ENCODE peak calls at places on chromosomes 13 and 19, in nine cellular contexts. I is glutamatergic neuron, R is right lobe of liver, W is left ventricle myocardium inferior, U is GM10248, B is IMR-90, N is pancreas, X is type B pancreatic cell, O is upper lobe of right lung. Z is an unnamed sample.

GRCh38 chr13:40272776-40273139 is 393.7 kb downstream of the FOXO1 start:
- DNase-seq in I (no peak), R (no peak), W (no peak), U (no peak), B (peak), N (no peak), X (no peak), O (no peak), Z (no peak)

GRCh38 chr19:49165111-49165750 is 7.6 kb downstream of the TRPM4 start:
- DNase-seq in I (no peak), R (no peak), W (peak), U (no peak), B (no peak), N (no peak), X (no peak), O (no peak), Z (no peak)

GRCh38 chr13:108220042-108220441 is 1.9 kb downstream of the ABHD13 start:
- DNase-seq in I (no peak), R (no peak), W (no peak), U (no peak), B (no peak), N (peak), X (no peak), O (no peak), Z (no peak)

GRCh38 chr19:33800012-33800680 is 3.5 kb downstream of the KCTD15 start:
- DNase-seq in I (no peak), R (no peak), W (no peak), U (no peak), B (no peak), N (no peak), X (no peak), O (no peak), Z (no peak)

GRCh38 chr13:36475468-36475867 is 43.2 kb downstream of the CCNA1 start:
- DNase-seq in I (no peak), R (no peak), W (no peak), U (no peak), B (no peak), N (no peak), X (no peak), O (no peak), Z (no peak)

GRCh38 chr19:10712041-10712440 is 5.8 kb upstream of the DNM2 start:
- DNase-seq in I (no peak), R (no peak), W (no peak), U (no peak), B (no peak), N (no peak), X (no peak), O (no peak), Z (no peak)

GRCh38 chr19:15251010-15251748 is 18.9 kb upstream of the EPHX3 start:
- DNase-seq in I (no peak), R (no peak), W (no peak), U (no peak), B (peak), N (no peak), X (no peak), O (no peak), Z (no peak)

GRCh38 chr19:45071545-45071938 is 4.7 kb downstream of the ZNF296 start:
- DNase-seq in I (no peak), R (no peak), W (no peak), U (no peak), B (no peak), N (no peak), X (no peak), O (no peak), Z (no peak)

GRCh38 chr19:18118420-18119242 is 21.1 kb downstream of the MAST3 start:
- DNase-seq in I (no peak), R (no peak), W (no peak), U (no peak), B (peak), N (no peak), X (no peak), O (no peak), Z (no peak)

GRCh38 chr19:49879243-49879960 is 1.9 kb downstream of the TBC1D17 start:
- DNase-seq in I (no peak), R (peak), W (no peak), U (no peak), B (no peak), N (peak), X (no peak), O (no peak), Z (no peak)

GRCh38 chr19:17830567-17831418 is 9.5 kb upstream of the INSL3 start:
- DNase-seq in I (peak), R (no peak), W (no peak), U (peak), B (peak), N (peak), X (peak), O (peak), Z (peak)

GRCh38 chr19:10104665-10105221 is 1.4 kb upstream of the PPAN start:
- DNase-seq in I (no peak), R (no peak), W (no peak), U (peak), B (no peak), N (no peak), X (no peak), O (no peak), Z (peak)

GRCh38 chr13:79490846-79491245 is 9.9 kb downstream of the NDFIP2 start:
- DNase-seq in I (no peak), R (no peak), W (no peak), U (no peak), B (no peak), N (no peak), X (no peak), O (no peak), Z (no peak)

GRCh38 chr13:42747399-42747873 is 33.9 kb upstream of the FAM216B start:
- DNase-seq in I (no peak), R (no peak), W (no peak), U (no peak), B (peak), N (no peak), X (no peak), O (no peak), Z (no peak)

GRCh38 chr19:49809155-49809986 is 3.7 kb downstream of the FUZ start:
- DNase-seq in I (peak), R (peak), W (peak), U (no peak), B (no peak), N (peak), X (no peak), O (peak), Z (no peak)

GRCh38 chr19:46495789-46496099 is at the start of gene PNMA8B:
- DNase-seq in I (peak), R (peak), W (peak), U (no peak), B (peak), N (peak), X (peak), O (peak), Z (peak)

GRCh38 chr13:54133721-54134120 is 1105.1 kb downstream of the OLFM4 start:
- DNase-seq in I (no peak), R (no peak), W (no peak), U (no peak), B (no peak), N (no peak), X (no peak), O (no peak), Z (no peak)

GRCh38 chr19:35140898-35141626 is 2.0 kb upstream of the FXYD7 start:
- DNase-seq in I (peak), R (peak), W (peak), U (peak), B (peak), N (peak), X (peak), O (peak), Z (peak)

GRCh38 chr19:29777916-29778315 is 33.9 kb upstream of the CCNE1 start:
- DNase-seq in I (no peak), R (no peak), W (no peak), U (no peak), B (no peak), N (no peak), X (no peak), O (no peak), Z (no peak)

GRCh38 chr19:54412877-54413276 is 2.4 kb upstream of the TTYH1 start:
- DNase-seq in I (no peak), R (no peak), W (no peak), U (no peak), B (no peak), N (no peak), X (no peak), O (no peak), Z (no peak)

GRCh38 chr19:42397315-42398166 is 7.4 kb upstream of the CNFN start:
- DNase-seq in I (no peak), R (no peak), W (no peak), U (no peak), B (no peak), N (no peak), X (no peak), O (no peak), Z (no peak)

GRCh38 chr19:47776568-47776967 is 1.9 kb upstream of the SELENOW start:
- DNase-seq in I (no peak), R (no peak), W (no peak), U (no peak), B (no peak), N (no peak), X (no peak), O (no peak), Z (no peak)

GRCh38 chr19:52336117-52336811 is at the start of gene ZNF610:
- DNase-seq in I (peak), R (peak), W (peak), U (peak), B (peak), N (peak), X (peak), O (peak), Z (peak)

GRCh38 chr19:12580180-12580694 is 29.0 kb upstream of the ZNF564 start:
- DNase-seq in I (no peak), R (no peak), W (no peak), U (no peak), B (peak), N (no peak), X (no peak), O (no peak), Z (no peak)

GRCh38 chr13:40692946-40693345 is 26.5 kb upstream of the FOXO1 start:
- DNase-seq in I (no peak), R (no peak), W (no peak), U (no peak), B (no peak), N (no peak), X (no peak), O (no peak), Z (no peak)

GRCh38 chr13:44359983-44360375 is 13.6 kb upstream of the SERP2 start:
- DNase-seq in I (no peak), R (no peak), W (no peak), U (no peak), B (no peak), N (no peak), X (no peak), O (no peak), Z (no peak)

GRCh38 chr19:29873024-29873800 is 61.4 kb downstream of the CCNE1 start:
- DNase-seq in I (peak), R (peak), W (peak), U (peak), B (no peak), N (peak), X (peak), O (peak), Z (peak)

GRCh38 chr13:110116072-110116487 is 190.9 kb downstream of the COL4A1 start:
- DNase-seq in I (peak), R (peak), W (peak), U (peak), B (peak), N (peak), X (peak), O (peak), Z (peak)

GRCh38 chr19:5356428-5356827 is 15.8 kb upstream of the PTPRS start:
- DNase-seq in I (no peak), R (no peak), W (no peak), U (no peak), B (no peak), N (no peak), X (no peak), O (no peak), Z (no peak)

GRCh38 chr19:8041553-8041952 is 11.0 kb upstream of the CCL25 start:
- DNase-seq in I (no peak), R (no peak), W (no peak), U (no peak), B (no peak), N (no peak), X (no peak), O (peak), Z (peak)

GRCh38 chr13:109494955-109495354 is 291.4 kb downstream of the IRS2 start:
- DNase-seq in I (no peak), R (no peak), W (no peak), U (no peak), B (peak), N (no peak), X (no peak), O (no peak), Z (no peak)

GRCh38 chr13:19601749-19602725 is 31.4 kb upstream of the MPHOSPH8 start:
- DNase-seq in I (peak), R (peak), W (peak), U (peak), B (peak), N (peak), X (peak), O (peak), Z (peak)

GRCh38 chr13:26590951-26591350 is 33.5 kb downstream of the WASF3 start:
- DNase-seq in I (no peak), R (no peak), W (no peak), U (no peak), B (no peak), N (no peak), X (no peak), O (no peak), Z (no peak)

GRCh38 chr19:42023121-42023942 is 29.3 kb upstream of the ATP1A3 start:
- DNase-seq in I (peak), R (no peak), W (no peak), U (peak), B (peak), N (no peak), X (no peak), O (no peak), Z (no peak)

GRCh38 chr13:103188688-103189326 is 122.6 kb upstream of the SLC10A2 start:
- DNase-seq in I (no peak), R (no peak), W (no peak), U (peak), B (no peak), N (no peak), X (no peak), O (no peak), Z (no peak)

GRCh38 chr19:48757741-48758144 is 2.4 kb downstream of the FGF21 start:
- DNase-seq in I (no peak), R (no peak), W (no peak), U (no peak), B (no peak), N (no peak), X (no peak), O (no peak), Z (no peak)

GRCh38 chr19:36209372-36209771 is 5.1 kb downstream of the ZNF565 start:
- DNase-seq in I (no peak), R (no peak), W (no peak), U (no peak), B (no peak), N (no peak), X (no peak), O (no peak), Z (no peak)

GRCh38 chr19:36210497-36210896 is 4.0 kb downstream of the ZNF565 start:
- DNase-seq in I (no peak), R (no peak), W (no peak), U (no peak), B (peak), N (no peak), X (no peak), O (no peak), Z (no peak)

GRCh38 chr19:36203293-36203692 is 11.2 kb downstream of the ZNF565 start:
- DNase-seq in I (no peak), R (no peak), W (no peak), U (no peak), B (no peak), N (no peak), X (no peak), O (no peak), Z (no peak)

GRCh38 chr19:36212895-36213294 is 1.6 kb downstream of the ZNF565 start:
- DNase-seq in I (no peak), R (no peak), W (no peak), U (no peak), B (no peak), N (no peak), X (no peak), O (no peak), Z (no peak)

DNA sequence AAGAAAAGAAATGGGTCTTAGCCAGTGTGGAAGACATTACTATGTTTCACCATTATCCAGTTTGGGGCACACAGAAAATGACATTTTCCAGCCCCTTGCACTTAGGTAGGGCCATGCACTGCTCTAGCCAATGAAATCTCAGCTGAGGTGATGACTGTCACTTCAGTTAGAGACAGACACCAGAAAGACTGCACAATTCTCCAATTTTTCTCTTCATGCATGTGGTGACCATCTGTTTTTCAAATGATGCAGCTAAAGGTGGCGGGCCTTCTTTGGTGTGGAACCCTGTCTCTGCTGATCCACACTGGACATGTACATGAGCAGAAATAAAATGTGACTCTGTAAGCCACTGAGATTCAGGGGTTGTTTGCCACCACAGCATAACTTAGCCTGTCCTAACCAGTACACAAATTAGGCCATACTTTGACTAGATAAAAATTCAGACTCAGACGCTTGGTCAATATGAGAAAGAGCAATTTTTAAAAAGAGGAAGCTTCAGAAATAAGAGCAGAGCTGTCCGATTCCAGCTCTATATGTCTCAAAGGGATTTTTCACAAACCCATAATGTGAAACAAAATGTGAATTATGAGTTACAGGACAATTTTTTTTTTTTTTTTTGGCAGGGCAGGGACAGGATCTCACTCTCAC is 6.7 kb downstream of the ZNF565 start:
- DNase-seq in I (no peak), R (no peak), W (no peak), U (peak), B (no peak), N (no peak), X (no peak), O (no peak), Z (no peak)
- TF ChIP-seq CTCF in I (no peak), R (no peak), W (no peak), U (no peak), B (no peak), N (no peak), X (no peak), O (no peak), Z (no peak)

GRCh38 chr13:95564948-95565347 is 12.4 kb downstream of the CLDN10 start:
- DNase-seq in I (no peak), R (no peak), W (no peak), U (no peak), B (peak), N (no peak), X (no peak), O (no peak), Z (no peak)

GRCh38 chr13:95568131-95568530 is 15.6 kb downstream of the CLDN10 start:
- DNase-seq in I (no peak), R (no peak), W (no peak), U (no peak), B (no peak), N (no peak), X (no peak), O (no peak), Z (no peak)

GRCh38 chr13:95560387-95560786 is 7.9 kb downstream of the CLDN10 start:
- DNase-seq in I (no peak), R (no peak), W (no peak), U (no peak), B (no peak), N (no peak), X (no peak), O (no peak), Z (no peak)

GRCh38 chr13:95559100-95559499 is 6.6 kb downstream of the CLDN10 start:
- DNase-seq in I (no peak), R (no peak), W (no peak), U (no peak), B (no peak), N (no peak), X (no peak), O (no peak), Z (no peak)

GRCh38 chr13:95564091-95564490 is 11.6 kb downstream of the CLDN10 start:
- DNase-seq in I (no peak), R (no peak), W (no peak), U (no peak), B (no peak), N (no peak), X (no peak), O (no peak), Z (no peak)
- TF ChIP-seq CTCF in I (no peak), R (no peak), W (no peak), U (no peak), B (peak), N (no peak), X (no peak), O (no peak), Z (no peak)

GRCh38 chr19:21848706-21849105 is 12.7 kb upstream of the ZNF43 start:
- DNase-seq in I (no peak), R (no peak), W (no peak), U (no peak), B (peak), N (no peak), X (no peak), O (no peak), Z (no peak)

GRCh38 chr19:21856751-21857150 is 20.8 kb upstream of the ZNF43 start:
- DNase-seq in I (no peak), R (no peak), W (no peak), U (no peak), B (no peak), N (no peak), X (no peak), O (no peak), Z (no peak)

GRCh38 chr19:21850636-21851255 is 14.8 kb upstream of the ZNF43 start:
- DNase-seq in I (no peak), R (no peak), W (no peak), U (no peak), B (no peak), N (no peak), X (no peak), O (no peak), Z (no peak)

DNA sequence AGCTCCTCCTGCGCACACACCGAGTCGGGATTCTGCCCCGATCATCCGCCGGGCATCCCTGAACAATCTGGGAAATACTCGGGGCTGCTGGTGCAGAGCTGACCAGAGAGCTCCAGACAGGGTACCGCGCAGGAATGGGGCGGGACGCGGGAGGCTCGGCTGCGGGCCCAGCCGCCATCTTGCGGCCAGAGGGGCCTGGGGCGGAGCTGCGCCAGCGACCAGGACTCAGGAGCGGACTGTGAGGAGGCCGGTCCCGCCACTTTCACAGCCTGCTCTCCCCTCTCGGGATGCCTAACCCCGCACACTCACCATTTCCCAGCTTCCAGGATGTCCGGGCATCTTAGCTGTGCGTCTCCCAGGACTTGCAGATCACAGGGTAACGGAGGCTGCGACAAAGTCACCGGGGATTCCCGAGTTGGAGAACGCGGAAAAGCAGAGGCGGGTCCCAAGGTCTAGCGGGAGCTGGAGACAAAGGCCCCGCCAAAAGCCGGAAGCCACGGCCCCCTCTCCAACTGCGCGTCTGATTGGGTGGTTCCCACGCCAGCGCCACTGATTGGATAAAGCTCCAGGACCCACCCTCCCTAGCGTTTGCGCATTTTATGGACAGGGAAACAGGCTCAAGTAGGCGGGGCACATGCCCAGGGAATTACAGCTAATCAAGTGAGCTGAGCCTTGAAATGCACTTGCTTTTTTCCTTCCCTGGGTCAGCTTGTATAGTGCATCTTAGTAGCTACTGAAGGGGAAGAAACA is 15.8 kb upstream of the ZNF43 start:
- DNase-seq in I (peak), R (peak), W (peak), U (peak), B (peak), N (peak), X (peak), O (peak), Z (peak)
- TF ChIP-seq CTCF in I (no peak), R (no peak), W (no peak), U (no peak), B (no peak), N (no peak), X (no peak), O (no peak), Z (no peak)

GRCh38 chr19:40808021-40808325 is 9.0 kb downstream of the EGLN2 start:
- DNase-seq in I (no peak), R (no peak), W (no peak), U (no peak), B (no peak), N (no peak), X (no peak), O (no peak), Z (no peak)

GRCh38 chr19:40808497-40808896 is 9.5 kb downstream of the EGLN2 start:
- DNase-seq in I (no peak), R (no peak), W (no peak), U (no peak), B (no peak), N (no peak), X (no peak), O (no peak), Z (no peak)

GRCh38 chr19:40805258-40805868 is 6.4 kb downstream of the EGLN2 start:
- DNase-seq in I (no peak), R (no peak), W (no peak), U (no peak), B (no peak), N (peak), X (no peak), O (no peak), Z (no peak)

GRCh38 chr19:40806385-40807146 is 7.6 kb downstream of the EGLN2 start:
- DNase-seq in I (peak), R (peak), W (peak), U (peak), B (peak), N (peak), X (peak), O (peak), Z (peak)

GRCh38 chr19:40807147-40808020 is 8.4 kb downstream of the EGLN2 start:
- DNase-seq in I (no peak), R (no peak), W (no peak), U (no peak), B (no peak), N (no peak), X (no peak), O (peak), Z (no peak)
- TF ChIP-seq CTCF in I (no peak), R (peak), W (peak), U (peak), B (peak), N (no peak), X (peak), O (peak), Z (peak)

GRCh38 chr13:29924482-29924884 is 74.1 kb upstream of the UBL3 start:
- DNase-seq in I (no peak), R (no peak), W (no peak), U (no peak), B (peak), N (no peak), X (no peak), O (no peak), Z (no peak)
- TF ChIP-seq CTCF in I (peak), R (no peak), W (no peak), U (no peak), B (no peak), N (no peak), X (no peak), O (no peak), Z (no peak)